ENCODE peak calls at places on chromosomes 12 and 14, in seven cellular contexts. X is mesenchymal stem cell, T is prostate gland, N is GM23248, I is breast epithelium, D is stomach, S is left ventricle myocardium inferior. K is an unnamed sample.
A peak's percentile ranks its signal among the peaks of the same experiment; 100 is the strongest.

GRCh38 chr14:105294142-105294597 is 6.6 kb downstream of the BRF1 start:
- DNase-seq in X (peak; percentile 70), T (no peak), N (peak; percentile 63), I (no peak), D (no peak), S (peak; percentile 82), K (no peak)

GRCh38 chr14:79842270-79842669 is 369.0 kb downstream of the DIO2 start:
- DNase-seq in X (peak; percentile 87), T (no peak), N (peak; percentile 58), I (no peak), D (no peak), S (peak; percentile 46), K (peak; percentile 6)

GRCh38 chr14:68442828-68443460 is 349.9 kb downstream of the ZFP36L1 start:
- DNase-seq in X (peak; percentile 30), T (no peak), N (peak; percentile 64), I (no peak), D (no peak), S (no peak), K (peak; percentile 72)

GRCh38 chr12:59067068-59067467 is 146.8 kb upstream of the LRIG3 start:
- DNase-seq in X (peak; percentile 82), T (no peak), N (peak; percentile 73), I (no peak), D (no peak), S (no peak), K (peak; percentile 68)

GRCh38 chr12:132716356-132716755 is 5.7 kb downstream of the PGAM5 start:
- DNase-seq in X (no peak), T (no peak), N (no peak), I (no peak), D (no peak), S (no peak), K (no peak)

GRCh38 chr12:30696486-30696885 is 817 bp upstream of the IPO8 start:
- DNase-seq in X (no peak), T (no peak), N (no peak), I (no peak), D (no peak), S (no peak), K (no peak)

GRCh38 chr14:56659964-56660551 is 80.5 kb downstream of the TMEM260 start:
- DNase-seq in X (peak; percentile 57), T (no peak), N (peak; percentile 55), I (no peak), D (no peak), S (no peak), K (peak; percentile 62)

GRCh38 chr14:76768201-76768656 is 7.0 kb downstream of the VASH1 start:
- DNase-seq in X (peak; percentile 79), T (no peak), N (no peak), I (no peak), D (peak; percentile 40), S (peak; percentile 73), K (no peak)

GRCh38 chr14:39555749-39556148 is 123.5 kb upstream of the FBXO33 start:
- DNase-seq in X (no peak), T (no peak), N (no peak), I (no peak), D (no peak), S (peak; percentile 29), K (no peak)

GRCh38 chr14:105473033-105473676 is 1.5 kb upstream of the CRIP2 start:
- DNase-seq in X (no peak), T (no peak), N (no peak), I (no peak), D (no peak), S (peak; percentile 44), K (no peak)

GRCh38 chr12:53061404-53062010 is 11.6 kb downstream of the TNS2 start:
- DNase-seq in X (no peak), T (peak; percentile 86), N (no peak), I (peak; percentile 91), D (peak; percentile 92), S (no peak), K (no peak)

GRCh38 chr12:51361419-51362016 is 15.0 kb upstream of the CELA1 start:
- DNase-seq in X (no peak), T (no peak), N (no peak), I (no peak), D (no peak), S (no peak), K (no peak)

GRCh38 chr12:51364026-51364425 is 17.5 kb upstream of the CELA1 start:
- DNase-seq in X (no peak), T (no peak), N (no peak), I (no peak), D (no peak), S (no peak), K (no peak)

GRCh38 chr12:51360315-51360714 is 13.8 kb upstream of the CELA1 start:
- DNase-seq in X (no peak), T (no peak), N (no peak), I (no peak), D (no peak), S (no peak), K (no peak)

GRCh38 chr12:51362747-51363342 is 16.4 kb upstream of the CELA1 start:
- DNase-seq in X (no peak), T (no peak), N (no peak), I (no peak), D (no peak), S (no peak), K (no peak)

DNA sequence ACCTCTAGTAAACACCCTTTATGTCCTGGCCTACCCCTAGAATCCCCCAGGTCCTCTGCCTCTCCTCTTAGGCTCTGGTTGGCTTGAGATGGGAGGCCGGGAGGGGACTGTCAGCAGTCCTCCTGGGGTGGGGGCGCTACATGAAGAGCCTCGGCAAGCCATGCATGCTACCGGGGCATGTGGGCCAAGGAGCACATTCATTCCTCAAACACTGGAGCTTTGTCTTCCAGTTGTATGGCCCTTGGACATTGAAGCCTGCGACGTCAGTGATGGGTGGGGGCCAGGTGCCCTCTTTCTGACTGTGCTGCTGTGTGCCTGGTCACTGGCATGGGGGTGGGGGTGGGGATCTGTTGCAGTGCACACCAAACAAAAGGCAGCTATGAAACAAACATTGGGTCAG is 15.8 kb upstream of the CELA1 start:
- DNase-seq in X (no peak), T (no peak), N (no peak), I (no peak), D (no peak), S (no peak), K (no peak)
- H3K4me1 ChIP-seq in X (no peaks in the 10 kb centered on the region), T (no peaks in the 10 kb centered on the region), N (no peaks in the 10 kb centered on the region), I (no peaks in the 10 kb centered on the region), D (no peaks in the 10 kb centered on the region), S (no peaks in the 10 kb centered on the region), K (no peaks in the 10 kb centered on the region)

DNA sequence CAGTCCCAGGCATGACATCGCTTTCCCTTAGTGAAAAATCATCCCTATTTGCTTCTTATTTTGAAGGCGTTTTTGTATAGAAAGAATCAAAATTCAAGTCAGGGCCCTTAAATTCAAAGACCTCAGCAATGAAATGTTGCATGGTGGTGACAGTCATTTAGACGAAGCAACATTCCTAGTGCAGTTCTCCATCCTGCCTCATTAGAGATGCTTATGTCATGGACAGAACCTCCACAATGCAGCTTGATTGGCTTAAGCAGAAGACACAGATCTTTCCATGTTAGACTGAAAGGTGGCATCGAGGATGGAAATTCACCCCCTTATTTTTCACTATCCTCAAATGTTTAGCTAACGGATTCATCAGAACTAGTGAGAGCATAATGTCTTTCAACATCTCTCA is 12.5 kb upstream of the NRDE2 start:
- DNase-seq in X (no peak), T (no peak), N (no peak), I (no peak), D (no peak), S (no peak), K (no peak)
- H3K4me1 ChIP-seq in X (peaks cover 4% of the 10 kb centered on the region), T (no peaks in the 10 kb centered on the region), N (no peaks in the 10 kb centered on the region), I (no peaks in the 10 kb centered on the region), D (no peaks in the 10 kb centered on the region), S (no peaks in the 10 kb centered on the region), K (no peaks in the 10 kb centered on the region)

GRCh38 chr14:36020120-36021029 is 156.1 kb downstream of the PTCSC3 start:
- DNase-seq in X (no peak), T (no peak), N (no peak), I (no peak), D (no peak), S (no peak), K (no peak)

GRCh38 chr14:36021926-36022325 is 154.6 kb downstream of the PTCSC3 start:
- DNase-seq in X (no peak), T (no peak), N (no peak), I (no peak), D (no peak), S (no peak), K (no peak)

GRCh38 chr14:36021030-36021422 is 155.5 kb downstream of the PTCSC3 start:
- DNase-seq in X (no peak), T (no peak), N (no peak), I (no peak), D (no peak), S (no peak), K (no peak)

GRCh38 chr14:36022765-36023415 is 153.6 kb downstream of the PTCSC3 start:
- DNase-seq in X (no peak), T (no peak), N (no peak), I (no peak), D (no peak), S (no peak), K (no peak)

DNA sequence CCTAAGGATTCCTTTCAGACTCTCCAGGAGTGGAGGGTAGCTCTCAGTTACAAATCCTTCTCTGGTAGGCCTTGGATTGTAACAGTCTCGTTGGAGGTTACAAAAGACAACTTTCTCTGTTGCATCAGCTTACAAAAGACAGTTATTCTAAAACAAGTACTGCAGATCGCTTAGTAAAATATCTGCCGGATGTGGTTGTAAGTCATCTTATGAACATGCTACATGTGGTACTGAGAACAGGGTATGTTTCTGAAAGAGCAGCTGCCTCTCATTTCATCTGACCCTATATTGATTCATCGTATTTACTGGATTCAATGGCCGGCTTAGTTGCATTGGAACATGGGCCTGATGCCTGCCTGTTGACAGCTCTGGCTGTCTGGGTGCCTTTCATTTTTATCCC is 157.4 kb downstream of the PTCSC3 start:
- DNase-seq in X (no peak), T (no peak), N (no peak), I (no peak), D (no peak), S (no peak), K (no peak)
- H3K4me1 ChIP-seq in X (no peaks in the 10 kb centered on the region), T (no peaks in the 10 kb centered on the region), N (no peaks in the 10 kb centered on the region), I (no peaks in the 10 kb centered on the region), D (no peaks in the 10 kb centered on the region), S (no peaks in the 10 kb centered on the region), K (no peaks in the 10 kb centered on the region)

GRCh38 chr14:35699791-35700444 is 109.2 kb downstream of the RALGAPA1 start:
- DNase-seq in X (no peak), T (no peak), N (no peak), I (no peak), D (no peak), S (no peak), K (no peak)

GRCh38 chr14:35695072-35695471 is 114.0 kb downstream of the RALGAPA1 start:
- DNase-seq in X (no peak), T (no peak), N (no peak), I (no peak), D (no peak), S (no peak), K (no peak)

GRCh38 chr14:35696575-35696974 is 112.5 kb downstream of the RALGAPA1 start:
- DNase-seq in X (no peak), T (no peak), N (no peak), I (no peak), D (no peak), S (no peak), K (no peak)

GRCh38 chr14:35695647-35696046 is 113.4 kb downstream of the RALGAPA1 start:
- DNase-seq in X (no peak), T (no peak), N (peak; percentile 4), I (no peak), D (no peak), S (no peak), K (no peak)

DNA sequence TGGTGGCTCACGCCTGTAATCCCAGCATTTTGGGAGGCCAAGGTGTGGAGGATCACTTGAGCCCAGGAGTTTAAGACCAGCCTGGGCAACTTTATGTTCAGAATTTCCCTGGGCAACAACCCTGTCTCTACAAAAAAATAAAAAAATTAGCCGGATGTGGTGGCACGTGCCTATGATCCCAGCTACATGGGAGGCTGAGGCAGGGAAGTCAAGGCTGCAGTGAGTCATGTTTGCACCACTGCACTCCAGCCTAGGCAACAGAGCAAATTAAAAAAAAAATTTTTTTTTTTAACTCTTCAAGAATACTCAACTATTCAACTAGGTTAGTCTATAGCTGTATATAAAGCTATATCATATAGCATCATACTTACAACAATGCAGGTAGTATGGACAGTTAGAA is 113.0 kb downstream of the RALGAPA1 start:
- DNase-seq in X (no peak), T (no peak), N (no peak), I (no peak), D (no peak), S (no peak), K (no peak)
- H3K4me1 ChIP-seq in X (no peaks in the 10 kb centered on the region), T (no peaks in the 10 kb centered on the region), N (no peaks in the 10 kb centered on the region), I (no peaks in the 10 kb centered on the region), D (no peaks in the 10 kb centered on the region), S (no peaks in the 10 kb centered on the region), K (peaks cover 3% of the 10 kb centered on the region)

K was measured in adipocyte.